ENCODE peak calls at places on chromosomes 6 and 20, in five cellular contexts. H, E, F, V and C are unnamed samples.

GRCh38 chr6:43877463-43878126 is 107.6 kb downstream of the VEGFA start:
- DNase-seq in H (no peak), E (no peak), F (no peak), V (peak), C (no peak)

GRCh38 chr6:3740551-3741476 is 10.7 kb downstream of the PXDC1 start:
- DNase-seq in H (no peak), E (no peak), F (no peak), V (no peak), C (no peak)

GRCh38 chr6:150001295-150001990 is 23.9 kb downstream of the RAET1L start:
- DNase-seq in H (no peak), E (no peak), F (no peak), V (no peak), C (no peak)

GRCh38 chr6:98946877-98947410 is 802 bp downstream of the FBXL4 start:
- DNase-seq in H (no peak), E (peak), F (peak), V (no peak), C (no peak)

GRCh38 chr6:161417712-161418457 is 144.0 kb upstream of the AGPAT4 start:
- DNase-seq in H (no peak), E (no peak), F (no peak), V (no peak), C (peak)

GRCh38 chr20:2261105-2261504 is 34.7 kb upstream of the TGM3 start:
- DNase-seq in H (no peak), E (no peak), F (no peak), V (no peak), C (no peak)

GRCh38 chr20:36461600-36462439 is 79.5 kb upstream of the MYL9 start:
- DNase-seq in H (peak), E (peak), F (peak), V (peak), C (no peak)

GRCh38 chr20:32521780-32522524 is 63.2 kb downstream of the NOL4L start:
- DNase-seq in H (no peak), E (peak), F (peak), V (peak), C (peak)

GRCh38 chr6:156910938-156911337 is 133.8 kb downstream of the ARID1B start:
- DNase-seq in H (no peak), E (no peak), F (no peak), V (no peak), C (no peak)

GRCh38 chr20:38221041-38221589 is 39.4 kb downstream of the KIAA1755 start:
- DNase-seq in H (peak), E (peak), F (peak), V (peak), C (no peak)

GRCh38 chr20:10508060-10508459 is 73.0 kb downstream of the SLX4IP start:
- DNase-seq in H (no peak), E (no peak), F (no peak), V (no peak), C (no peak)

GRCh38 chr6:125818225-125818657 is 27.5 kb downstream of the NCOA7 start:
- DNase-seq in H (no peak), E (no peak), F (no peak), V (no peak), C (no peak)

GRCh38 chr6:3088446-3088845 is 20.2 kb downstream of the RIPK1 start:
- DNase-seq in H (no peak), E (no peak), F (no peak), V (no peak), C (no peak)

GRCh38 chr6:150183966-150184365 is 41.1 kb downstream of the PPP1R14C start:
- DNase-seq in H (no peak), E (no peak), F (no peak), V (no peak), C (no peak)

GRCh38 chr6:138507977-138508675 is 8.8 kb upstream of the NHSL1 start:
- DNase-seq in H (no peak), E (no peak), F (no peak), V (no peak), C (no peak)

GRCh38 chr6:5723905-5724691 is 282.6 kb downstream of the NRN1 start:
- DNase-seq in H (no peak), E (no peak), F (no peak), V (no peak), C (no peak)

GRCh38 chr20:23021941-23022340 is 13.2 kb upstream of the SSTR4 start:
- DNase-seq in H (no peak), E (no peak), F (no peak), V (no peak), C (no peak)

GRCh38 chr6:15879372-15880261 is 216.8 kb upstream of the DTNBP1 start:
- DNase-seq in H (peak), E (peak), F (peak), V (no peak), C (peak)

GRCh38 chr6:51203504-51203903 is 384.8 kb downstream of the TFAP2B start:
- DNase-seq in H (no peak), E (no peak), F (no peak), V (no peak), C (no peak)

GRCh38 chr20:31839782-31840487 is 5.5 kb downstream of the FOXS1 start:
- DNase-seq in H (no peak), E (no peak), F (no peak), V (no peak), C (no peak)